ENCODE peak calls at places on chromosomes 4 and X, in four cellular contexts. Z is ovary, N is H1, B is A549. Y is an unnamed sample.

GRCh38 chr4:3793545-3793944 is 27.4 kb downstream of the ADRA2C start:
- DNase-seq in Z (no peak), N (no peak), B (no peak), Y (no peak)

GRCh38 chr4:89204624-89205023 is 93.3 kb downstream of the TIGD2 start:
- DNase-seq in Z (no peak), N (no peak), B (no peak), Y (no peak)

GRCh38 chr4:137631605-137632004 is 99.3 kb upstream of the PCDH18 start:
- DNase-seq in Z (no peak), N (no peak), B (no peak), Y (no peak)

GRCh38 chr4:52864816-52865215 is 2.7 kb downstream of the RASL11B start:
- DNase-seq in Z (no peak), N (no peak), B (no peak), Y (no peak)

GRCh38 chr4:133550436-133550835 is 401.3 kb downstream of the PCDH10 start:
- DNase-seq in Z (no peak), N (no peak), B (no peak), Y (no peak)

GRCh38 chr4:95506264-95506663 is 42.5 kb downstream of the UNC5C start:
- DNase-seq in Z (no peak), N (no peak), B (no peak), Y (no peak)

GRCh38 chrX:65706041-65706828 is 38.8 kb downstream of the MSN start:
- DNase-seq in Z (no peak), N (no peak), B (peak), Y (no peak)

GRCh38 chr4:81648576-81649272 is 177.0 kb upstream of the RASGEF1B start:
- DNase-seq in Z (no peak), N (no peak), B (no peak), Y (no peak)

GRCh38 chr4:134777626-134778025 is 576.0 kb upstream of the PABPC4L start:
- DNase-seq in Z (no peak), N (no peak), B (no peak), Y (no peak)

GRCh38 chrX:1011632-1012283 is 200.7 kb downstream of the CRLF2 start:
- DNase-seq in Z (no peak), N (no peak), B (no peak), Y (no peak)

GRCh38 chr4:11769425-11769824 is 340.7 kb upstream of the HS3ST1 start:
- DNase-seq in Z (peak), N (no peak), B (no peak), Y (no peak)

GRCh38 chr4:126916626-126917140 is 716.1 kb upstream of the INTU start:
- DNase-seq in Z (no peak), N (no peak), B (no peak), Y (no peak)

GRCh38 chr4:20532871-20533870 is 167.1 kb upstream of the PACRGL start:
- DNase-seq in Z (no peak), N (no peak), B (no peak), Y (no peak)

GRCh38 chr4:86543560-86544312 is 50.4 kb upstream of the PTPN13 start:
- DNase-seq in Z (no peak), N (no peak), B (no peak), Y (no peak)

GRCh38 chrX:133868250-133868649 is 117.1 kb downstream of the GPC3 start:
- DNase-seq in Z (no peak), N (no peak), B (no peak), Y (no peak)

GRCh38 chr4:33107813-33108212 is 2387.6 kb downstream of the PCDH7 start:
- DNase-seq in Z (no peak), N (no peak), B (no peak), Y (no peak)

GRCh38 chrX:68894513-68895338 is 65.9 kb downstream of the EFNB1 start:
- DNase-seq in Z (peak), N (no peak), B (no peak), Y (peak)

DNA sequence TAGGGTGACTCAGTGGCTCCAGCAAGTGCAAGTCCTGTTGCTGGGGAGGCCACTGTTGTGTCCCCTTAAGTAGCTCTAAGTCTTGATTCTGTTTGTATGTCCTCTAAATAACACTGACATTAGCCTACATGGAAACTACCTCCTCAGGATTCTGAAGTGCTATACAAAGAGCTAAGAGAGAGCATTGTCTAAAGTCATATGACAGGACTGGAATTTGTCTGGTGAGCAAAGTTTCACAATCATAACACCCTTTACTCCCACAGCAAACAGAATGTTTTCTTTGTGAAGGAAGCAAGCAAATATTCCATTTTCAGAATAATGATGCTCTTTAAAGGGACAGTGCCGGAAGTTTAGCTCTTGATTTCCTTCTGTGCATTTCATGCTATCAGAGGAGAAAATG is 23.4 kb upstream of the CT47A1 start:
- DNase-seq in Z (no peak), N (no peak), B (no peak), Y (no peak)
- TF ChIP-seq EP300 in Z (no peak), N (no peak), B (no peak), Y (no peak)

GRCh38 chr4:107261241-107261874 is 225.2 kb upstream of the DKK2 start:
- DNase-seq in Z (no peak), N (no peak), B (no peak), Y (no peak)
- TF ChIP-seq EP300 in Z (no peak), N (no peak), B (no peak), Y (no peak)

GRCh38 chr4:139085141-139085540 is 69.6 kb downstream of the NOCT start:
- DNase-seq in Z (no peak), N (no peak), B (no peak), Y (no peak)

GRCh38 chr4:139078926-139079325 is 63.3 kb downstream of the NOCT start:
- DNase-seq in Z (no peak), N (no peak), B (no peak), Y (no peak)

GRCh38 chr4:139084425-139085093 is 69.0 kb downstream of the NOCT start:
- DNase-seq in Z (no peak), N (no peak), B (peak), Y (no peak)

GRCh38 chr4:139082750-139083532 is 67.4 kb downstream of the NOCT start:
- DNase-seq in Z (peak), N (peak), B (peak), Y (peak)

GRCh38 chr4:139083533-139084424 is 68.2 kb downstream of the NOCT start:
- DNase-seq in Z (peak), N (peak), B (peak), Y (peak)
- TF ChIP-seq EP300 in Z (no peak), N (no peak), B (no peak), Y (no peak)

GRCh38 chr4:38924266-38924827 is 56.7 kb downstream of the FAM114A1 start:
- DNase-seq in Z (no peak), N (no peak), B (no peak), Y (no peak)
- TF ChIP-seq EP300 in Z (no peak), N (no peak), B (no peak), Y (no peak)